ENCODE peak calls at places on chromosomes 3 and 15, in ten cellular contexts. A, J, L, U, P, F, N, K, T and O are unnamed samples.

GRCh38 chr3:139506792-139507191 is 30.5 kb upstream of the RBP2 start:
- DNase-seq in L (no peak), K (no peak), J (no peak), U (no peak), P (no peak), N (no peak), T (no peak), F (peak), A (no peak), O (no peak)

GRCh38 chr15:91950631-91951384 is 97.3 kb downstream of the SLCO3A1 start:
- DNase-seq in U (no peak), F (no peak), J (no peak), N (no peak), K (no peak), T (no peak), L (no peak), A (no peak), P (no peak), O (no peak)

GRCh38 chr3:191328963-191329653 is at the start of gene CCDC50:
- DNase-seq in N (peak), L (peak), A (peak), J (peak), T (peak), P (peak), K (peak), F (peak), U (peak), O (peak)

GRCh38 chr3:187293514-187293870 is 2.0 kb upstream of the MASP1 start:
- DNase-seq in A (no peak), P (no peak), T (no peak), K (no peak), F (no peak), L (no peak), J (no peak), N (peak), U (no peak), O (no peak)

GRCh38 chr3:156207802-156208685 is 87.7 kb downstream of the KCNAB1 start:
- DNase-seq in K (peak), N (peak), L (no peak), J (no peak), P (no peak), T (no peak), U (no peak), F (no peak), A (no peak), O (no peak)

GRCh38 chr3:104564045-104564643 is 802.6 kb upstream of the ALCAM start:
- DNase-seq in A (peak), U (no peak), N (peak), L (peak), T (peak), P (peak), K (peak), J (peak), F (peak), O (no peak)

GRCh38 chr3:189041482-189042090 is 130.2 kb upstream of the TPRG1 start:
- DNase-seq in T (peak), A (peak), L (peak), F (peak), J (peak), U (no peak), K (no peak), P (peak), N (peak), O (peak)

GRCh38 chr15:80825361-80826030 is 46.3 kb downstream of the CEMIP start:
- DNase-seq in L (no peak), J (no peak), A (no peak), P (no peak), F (peak), K (no peak), T (no peak), N (no peak), U (peak), O (no peak)

GRCh38 chr3:33430571-33430970 is 9.6 kb downstream of the UBP1 start:
- DNase-seq in K (no peak), U (no peak), L (no peak), A (no peak), J (no peak), N (no peak), T (no peak), F (no peak), P (no peak), O (no peak)

GRCh38 chr3:161913786-161914389 is 417.3 kb downstream of the OTOL1 start:
- DNase-seq in U (no peak), J (no peak), F (no peak), L (no peak), K (peak), A (no peak), P (no peak), T (no peak), N (peak), O (no peak)

GRCh38 chr3:16362781-16363180 is 97.8 kb downstream of the OXNAD1 start:
- DNase-seq in U (no peak), F (no peak), N (peak), L (no peak), J (no peak), T (no peak), P (no peak), K (no peak), A (no peak), O (no peak)

GRCh38 chr3:71564361-71564760 is 19.2 kb downstream of the FOXP1 start:
- DNase-seq in N (no peak), K (no peak), L (no peak), U (peak), F (no peak), J (no peak), P (no peak), T (no peak), A (no peak), O (no peak)

GRCh38 chr3:129560931-129561594 is 18.1 kb downstream of the H1-8 start:
- DNase-seq in P (no peak), K (no peak), L (no peak), F (no peak), U (peak), A (no peak), J (no peak), T (no peak), N (peak), O (no peak)

GRCh38 chr15:83365370-83365938 is 81.0 kb upstream of the BNC1 start:
- DNase-seq in U (peak), N (peak), P (peak), K (peak), J (peak), F (peak), A (no peak), T (no peak), L (no peak), O (no peak)

GRCh38 chr3:13950042-13950441 is 70.2 kb upstream of the WNT7A start:
- DNase-seq in N (no peak), J (no peak), P (no peak), L (no peak), K (no peak), F (no peak), U (no peak), T (peak), A (no peak), O (peak)

GRCh38 chr15:99409097-99409473 is 156.7 kb upstream of the MEF2A start:
- DNase-seq in F (peak), K (no peak), A (no peak), T (peak), L (no peak), J (peak), U (peak), P (peak), N (peak), O (peak)

GRCh38 chr3:112958749-112959560 is 15.9 kb downstream of the CD200R1 start:
- DNase-seq in J (no peak), P (peak), A (no peak), L (no peak), N (no peak), T (no peak), K (no peak), U (no peak), F (no peak), O (no peak)

GRCh38 chr3:194306109-194306686 is 44.9 kb downstream of the CPN2 start:
- DNase-seq in F (no peak), L (no peak), N (no peak), K (no peak), J (peak), U (no peak), P (peak), T (no peak), A (no peak), O (no peak)

GRCh38 chr3:50450135-50450911 is 53.1 kb downstream of the CACNA2D2 start:
- DNase-seq in L (peak), N (no peak), A (peak), J (peak), T (no peak), U (peak), F (peak), K (no peak), P (peak), O (no peak)

GRCh38 chr15:61411941-61412510 is 182.9 kb upstream of the RORA start:
- DNase-seq in U (no peak), L (no peak), F (no peak), J (no peak), P (no peak), T (no peak), N (no peak), A (no peak), K (no peak), O (no peak)